ENCODE peak calls at places on chromosome 13, in five cellular contexts. B is left lung, T is sigmoid colon, P is psoas muscle, L is cardiac muscle cell. G is an unnamed sample.

GRCh38 chr13:114153485-114154080 is 21.2 kb upstream of the RASA3 start:
- DNase-seq in T (no peak), P (no peak), B (no peak), L (no peak), G (no peak)

GRCh38 chr13:51269039-51269438 is 46.8 kb downstream of the FAM124A start:
- DNase-seq in T (peak), L (peak), P (no peak), B (no peak), G (no peak)

GRCh38 chr13:37127706-37128241 is 22.3 kb upstream of the CSNK1A1L start:
- DNase-seq in P (no peak), B (no peak), T (no peak), L (peak), G (no peak)

GRCh38 chr13:80101040-80101439 is 239.9 kb downstream of the SPRY2 start:
- DNase-seq in T (no peak), L (peak), B (no peak), P (no peak), G (no peak)

GRCh38 chr13:50128406-50129048 is 113.3 kb downstream of the KCNRG start:
- DNase-seq in P (no peak), B (no peak), L (peak), T (no peak), G (no peak)

GRCh38 chr13:113802090-113802531 is 43.1 kb downstream of the TMEM255B start:
- DNase-seq in L (peak), B (peak), T (peak), P (no peak), G (peak)

GRCh38 chr13:25752957-25753540 is 298.8 kb downstream of the SHISA2 start:
- DNase-seq in P (peak), L (peak), T (no peak), B (peak), G (no peak)

GRCh38 chr13:110006304-110006703 is 219.9 kb upstream of the IRS2 start:
- DNase-seq in B (no peak), P (peak), L (peak), T (no peak), G (no peak)

GRCh38 chr13:48808689-48809088 is 155.0 kb downstream of the CYSLTR2 start:
- DNase-seq in L (peak), P (no peak), T (no peak), B (no peak), G (no peak)

GRCh38 chr13:26022538-26023292 is 29.1 kb downstream of the SHISA2 start:
- DNase-seq in P (peak), B (peak), T (no peak), L (peak), G (no peak)

GRCh38 chr13:74675185-74675584 is 541.0 kb upstream of the KLF12 start:
- DNase-seq in T (no peak), B (no peak), L (no peak), P (no peak), G (no peak)

GRCh38 chr13:111051041-111051440 is 64.1 kb upstream of the ARHGEF7 start:
- DNase-seq in L (no peak), T (no peak), B (no peak), P (no peak), G (no peak)

GRCh38 chr13:52010890-52011689 is at the start of gene ATP7B:
- DNase-seq in P (no peak), L (peak), T (peak), B (no peak), G (no peak)

GRCh38 chr13:70183041-70183440 is 74.8 kb upstream of the KLHL1 start:
- DNase-seq in P (no peak), B (no peak), L (no peak), T (no peak), G (no peak)

GRCh38 chr13:64414381-64414780 is 2815.8 kb downstream of the PCDH9 start:
- DNase-seq in P (no peak), T (no peak), L (no peak), B (no peak), G (no peak)

GRCh38 chr13:100363874-100364273 is 224.7 kb downstream of the GGACT start:
- DNase-seq in L (peak), P (no peak), T (no peak), B (no peak), G (no peak)

GRCh38 chr13:94658926-94659649 is 53.3 kb downstream of the SOX21 start:
- DNase-seq in P (no peak), T (no peak), L (no peak), B (no peak), G (no peak)

GRCh38 chr13:43304449-43304848 is 281.1 kb downstream of the DNAJC15 start:
- DNase-seq in L (no peak), B (no peak), T (no peak), P (no peak), G (no peak)

GRCh38 chr13:112619730-112620639 is 32.0 kb upstream of the TUBGCP3 start:
- DNase-seq in P (no peak), B (peak), L (peak), T (no peak), G (no peak)

DNA sequence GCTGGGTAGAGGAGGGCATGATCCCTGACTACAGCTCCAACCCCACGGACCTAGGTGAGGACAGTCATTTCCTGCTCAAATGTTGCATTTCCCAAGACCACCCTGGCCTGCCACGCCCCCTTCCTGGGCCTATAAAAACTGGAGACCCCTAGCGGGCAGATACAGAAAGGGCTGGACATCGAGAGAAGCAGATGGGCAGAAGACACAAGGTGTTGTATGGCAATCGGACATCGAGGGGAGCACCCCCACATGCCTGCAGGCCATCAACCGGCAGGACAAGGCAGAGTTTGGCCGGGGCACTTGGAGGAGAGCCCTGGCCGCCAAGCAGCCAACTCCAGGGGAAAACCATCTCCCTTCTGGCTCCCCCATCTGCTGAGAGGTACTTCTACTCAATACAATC is 746.4 kb downstream of the PCDH9 start:
- DNase-seq in T (no peak), L (no peak), B (no peak), P (no peak), G (no peak)
- TF ChIP-seq CTCF in T (no peak), L (no peak), B (no peak), P (no peak), G (no peak)

GRCh38 chr13:107124129-107124718 is 556.3 kb upstream of the ARGLU1 start:
- DNase-seq in L (peak), B (no peak), T (no peak), P (no peak), G (no peak)
- TF ChIP-seq CTCF in L (peak), B (peak), T (no peak), P (peak), G (no peak)

GRCh38 chr13:95728957-95729356 is 52.0 kb downstream of the DNAJC3 start:
- DNase-seq in P (no peak), T (no peak), B (no peak), L (no peak), G (no peak)
- TF ChIP-seq CTCF in P (no peak), T (no peak), B (no peak), L (no peak), G (no peak)

GRCh38 chr13:24106429-24106828 is 54.1 kb upstream of the SPATA13 start:
- DNase-seq in T (no peak), L (no peak), P (no peak), B (no peak), G (no peak)
- TF ChIP-seq CTCF in T (no peak), L (no peak), P (no peak), B (no peak), G (no peak)

GRCh38 chr13:29924482-29924884 is 74.1 kb upstream of the UBL3 start:
- DNase-seq in L (peak), P (no peak), B (no peak), T (no peak), G (no peak)
- TF ChIP-seq CTCF in L (no peak), P (no peak), B (peak), T (no peak), G (peak)

GRCh38 chr13:42039946-42040729 is 8.3 kb upstream of the DGKH start:
- DNase-seq in L (peak), B (peak), P (peak), T (peak), G (peak)
- TF ChIP-seq CTCF in L (no peak), B (peak), P (no peak), T (no peak), G (no peak)

DNA sequence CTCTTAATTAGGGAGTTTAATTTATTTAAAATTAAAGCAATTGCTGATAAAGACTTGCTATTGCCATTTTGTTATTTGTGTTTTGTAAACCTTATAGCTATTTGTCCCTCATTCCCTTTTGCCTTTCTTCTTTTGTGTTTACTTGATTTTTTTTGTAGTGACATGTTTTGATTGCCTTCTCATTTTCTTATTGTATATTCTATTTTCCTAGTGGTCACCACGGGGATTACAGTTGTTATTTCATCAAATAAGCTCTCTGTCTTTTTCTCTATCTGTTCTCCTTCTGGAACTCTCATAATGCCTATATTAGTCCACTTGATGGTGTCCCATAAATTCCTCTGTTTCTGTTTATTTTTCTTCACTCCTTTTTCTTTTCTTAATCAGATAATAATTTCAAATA is 64.4 kb upstream of the FRY start:
- DNase-seq in B (no peak), P (no peak), L (no peak), T (no peak), G (no peak)
- TF ChIP-seq CTCF in B (no peak), P (no peak), L (peak), T (no peak), G (peak)

GRCh38 chr13:79062291-79062690 is 343.8 kb downstream of the RBM26 start:
- DNase-seq in B (no peak), P (no peak), L (no peak), T (no peak), G (no peak)
- TF ChIP-seq CTCF in B (no peak), P (no peak), L (no peak), T (no peak), G (no peak)

GRCh38 chr13:84864341-84864740 is 934.9 kb downstream of the SLITRK6 start:
- DNase-seq in B (no peak), T (no peak), P (no peak), L (no peak), G (no peak)

GRCh38 chr13:84873951-84874350 is 925.3 kb downstream of the SLITRK6 start:
- DNase-seq in P (no peak), T (no peak), B (no peak), L (no peak), G (no peak)

GRCh38 chr13:84867246-84867645 is 932.0 kb downstream of the SLITRK6 start:
- DNase-seq in B (no peak), T (no peak), P (no peak), L (no peak), G (no peak)

GRCh38 chr13:84870190-84870589 is 929.0 kb downstream of the SLITRK6 start:
- DNase-seq in L (no peak), P (no peak), T (no peak), B (no peak), G (no peak)
- TF ChIP-seq CTCF in L (no peak), P (no peak), T (no peak), B (no peak), G (no peak)

GRCh38 chr13:59770451-59770850 is 393.3 kb downstream of the DIAPH3 start:
- DNase-seq in B (no peak), P (no peak), L (no peak), T (no peak), G (no peak)

GRCh38 chr13:59776924-59777690 is 386.6 kb downstream of the DIAPH3 start:
- DNase-seq in T (no peak), P (no peak), L (peak), B (no peak), G (no peak)

GRCh38 chr13:59774511-59774911 is 389.2 kb downstream of the DIAPH3 start:
- DNase-seq in T (no peak), P (no peak), L (peak), B (no peak), G (no peak)

GRCh38 chr13:59766236-59766635 is 397.5 kb downstream of the DIAPH3 start:
- DNase-seq in T (no peak), P (no peak), L (no peak), B (no peak), G (no peak)

DNA sequence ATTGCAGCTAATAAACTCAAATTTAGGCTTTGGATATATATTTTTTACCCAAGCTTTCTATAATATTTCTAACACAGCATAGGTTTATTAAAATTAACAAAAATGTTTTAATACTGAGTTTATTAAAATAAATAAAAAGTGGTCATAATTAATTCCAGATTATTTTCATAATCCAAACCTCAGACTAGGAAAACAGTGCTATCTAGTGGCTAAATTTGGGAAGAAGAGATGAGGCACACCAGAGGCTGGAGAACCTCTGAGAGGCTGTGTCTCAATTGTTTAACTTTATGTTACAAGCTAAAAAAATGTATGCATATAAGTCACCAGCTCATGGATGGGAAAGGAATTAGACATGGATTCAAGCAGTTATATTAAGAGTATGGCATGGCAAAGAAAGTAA is 392.5 kb downstream of the DIAPH3 start:
- DNase-seq in L (peak), T (no peak), P (no peak), B (no peak), G (no peak)
- TF ChIP-seq CTCF in L (peak), T (no peak), P (peak), B (peak), G (no peak)

G was measured in CD14-positive monocyte.